ENCODE peak calls at places on chromosomes 7 and 10, in ten cellular contexts. D is upper lobe of right lung; H is neural crest cell; X is HepG2; Z is renal cortical epithelial cell; Q is SK-N-SH; E is occipital lobe; L is ecto neural progenitor cell; R is MCF 10A; B is stimulated activated CD8-positive, alpha-beta memory T cell treated with anti-CD3 and anti-CD28 coated beads, Interleukin-2, amount 100 ng/mL, for 48 hours. W is an unnamed sample.

GRCh38 chr7:99098824-99099498 is 44.9 kb downstream of the SMURF1 start:
- DNase-seq in E (no peak), R (peak), B (no peak), Q (no peak), X (peak), H (no peak), Z (peak), L (no peak), D (no peak), W (no peak)

GRCh38 chr10:73771722-73772279 is 10.0 kb upstream of the CHCHD1 start:
- DNase-seq in X (peak), D (peak), Z (peak), B (peak), R (no peak), L (no peak), H (no peak), E (no peak), Q (no peak), W (peak)

GRCh38 chr7:139916717-139917395 is 87.8 kb downstream of the TBXAS1 start:
- DNase-seq in D (no peak), B (no peak), H (no peak), Q (no peak), X (no peak), E (no peak), Z (peak), L (no peak), R (no peak), W (no peak)

GRCh38 chr7:150686030-150686626 is 622 bp downstream of the GIMAP2 start:
- DNase-seq in D (no peak), Z (no peak), R (no peak), X (no peak), H (no peak), E (no peak), Q (no peak), L (no peak), B (no peak), W (no peak)

GRCh38 chr7:64907641-64908326 is 4.7 kb downstream of the ZNF273 start:
- DNase-seq in D (no peak), Z (no peak), E (no peak), Q (peak), R (no peak), L (no peak), X (peak), H (no peak), B (no peak), W (no peak)

GRCh38 chr7:150974468-150975391 is 3.4 kb downstream of the KCNH2 start:
- DNase-seq in Q (peak), D (peak), Z (no peak), E (peak), H (no peak), R (no peak), X (no peak), B (peak), L (peak), W (no peak)

GRCh38 chr10:69392481-69393000 is 24.2 kb downstream of the TACR2 start:
- DNase-seq in H (peak), E (peak), Q (peak), R (peak), Z (peak), D (peak), X (peak), L (peak), B (peak), W (peak)

GRCh38 chr10:132539894-132540293 is 2.3 kb downstream of the INPP5A start:
- DNase-seq in B (no peak), H (no peak), Z (peak), R (no peak), L (no peak), Q (no peak), X (no peak), E (no peak), D (no peak), W (no peak)

GRCh38 chr10:31820096-31820495 is 108.5 kb downstream of the ARHGAP12 start:
- DNase-seq in Q (no peak), B (no peak), E (no peak), L (no peak), X (no peak), Z (no peak), H (no peak), D (no peak), R (no peak), W (no peak)

GRCh38 chr7:155921804-155922506 is 109.7 kb upstream of the SHH start:
- DNase-seq in L (no peak), X (no peak), Q (no peak), D (peak), E (no peak), H (no peak), R (no peak), B (no peak), Z (peak), W (no peak)

GRCh38 chr7:12674861-12675260 is 12.6 kb upstream of the ARL4A start:
- DNase-seq in D (no peak), B (no peak), R (peak), E (no peak), X (peak), Q (peak), L (no peak), Z (peak), H (no peak), W (no peak)

GRCh38 chr7:116277070-116277469 is 66.7 kb downstream of the TES start:
- DNase-seq in D (no peak), E (no peak), L (no peak), Q (no peak), Z (no peak), X (no peak), H (no peak), B (no peak), R (no peak), W (no peak)

W was measured in esophagus muscularis mucosa.